ENCODE peak calls at places on chromosome 17, in seven cellular contexts. K is testis, Y is thyroid gland, D is A549, L is prostate gland, R is tibial nerve, M is esophagus squamous epithelium. N is an unnamed sample.

GRCh38 chr17:56269998-56270397 is 116.7 kb downstream of the ANKFN1 start:
- DNase-seq in K (no peak), Y (no peak), D (no peak), L (no peak), R (no peak), M (no peak), N (no peak)

GRCh38 chr17:79029327-79030009 is 5.5 kb downstream of the C1QTNF1 start:
- DNase-seq in K (no peak), Y (no peak), D (no peak), L (no peak), R (no peak), M (no peak), N (peak; percentile 43)

GRCh38 chr17:3585826-3586225 is 23.4 kb downstream of the TRPV1 start:
- DNase-seq in K (no peak), Y (no peak), D (no peak), L (no peak), R (no peak), M (no peak), N (no peak)

GRCh38 chr17:80125656-80126448 is 21.1 kb downstream of the EIF4A3 start:
- DNase-seq in K (peak; percentile 1), Y (peak; percentile 50), D (no peak), L (no peak), R (no peak), M (no peak), N (no peak)

GRCh38 chr17:77315010-77315409 is 174.2 kb downstream of the SEC14L1 start:
- DNase-seq in K (no peak), Y (no peak), D (no peak), L (no peak), R (no peak), M (no peak), N (no peak)

GRCh38 chr17:37726891-37727780 is 17.7 kb downstream of the HNF1B start:
- DNase-seq in K (no peak), Y (no peak), D (no peak), L (no peak), R (no peak), M (no peak), N (no peak)

GRCh38 chr17:15492186-15492585 is 24.8 kb upstream of the CDRT4 start:
- DNase-seq in K (no peak), Y (no peak), D (no peak), L (no peak), R (no peak), M (no peak), N (no peak)

GRCh38 chr17:269616-270514 is 82.7 kb downstream of the RPH3AL start:
- DNase-seq in K (peak; percentile 23), Y (no peak), D (no peak), L (no peak), R (no peak), M (no peak), N (peak; percentile 3)

GRCh38 chr17:74779948-74780400 is 3.8 kb upstream of the NAT9 start:
- DNase-seq in K (no peak), Y (no peak), D (no peak), L (no peak), R (no peak), M (no peak), N (peak; percentile 54)

GRCh38 chr17:30278032-30278431 is 13.7 kb downstream of the BLMH start:
- DNase-seq in K (peak; percentile 76), Y (peak; percentile 34), D (peak; percentile 65), L (no peak), R (no peak), M (no peak), N (peak; percentile 39)

GRCh38 chr17:5592382-5592781 is 8.1 kb upstream of the NLRP1 start:
- DNase-seq in K (no peak), Y (no peak), D (peak; percentile 53), L (no peak), R (no peak), M (no peak), N (no peak)

GRCh38 chr17:74874615-74875037 is 1.8 kb upstream of the FDXR start:
- DNase-seq in K (no peak), Y (no peak), D (no peak), L (no peak), R (no peak), M (no peak), N (no peak)

GRCh38 chr17:40416671-40417070 is 1.0 kb downstream of the TOP2A start:
- DNase-seq in K (no peak), Y (no peak), D (no peak), L (no peak), R (no peak), M (no peak), N (no peak)

GRCh38 chr17:17982796-17983195 is 10.1 kb downstream of the DRC3 start:
- DNase-seq in K (no peak), Y (no peak), D (no peak), L (peak; percentile 70), R (no peak), M (no peak), N (no peak)

GRCh38 chr17:79082311-79083190 is 7.9 kb downstream of the ENGASE start:
- DNase-seq in K (peak; percentile 41), Y (peak; percentile 27), D (peak; percentile 57), L (no peak), R (no peak), M (no peak), N (no peak)

GRCh38 chr17:47708864-47709541 is 15.0 kb downstream of the TBKBP1 start:
- DNase-seq in K (no peak), Y (peak; percentile 71), D (no peak), L (no peak), R (no peak), M (no peak), N (peak; percentile 53)

GRCh38 chr17:72654746-72655145 is 437.7 kb downstream of the SLC39A11 start:
- DNase-seq in K (peak; percentile 76), Y (no peak), D (no peak), L (no peak), R (no peak), M (no peak), N (no peak)

GRCh38 chr17:38419508-38419981 is 8.7 kb upstream of the ARHGAP23 start:
- DNase-seq in K (no peak), Y (no peak), D (no peak), L (no peak), R (no peak), M (no peak), N (no peak)

GRCh38 chr17:42809250-42809649 is 10.6 kb downstream of the CNTD1 start:
- DNase-seq in K (no peak), Y (no peak), D (peak; percentile 27), L (no peak), R (peak; percentile 57), M (no peak), N (peak; percentile 81)

DNA sequence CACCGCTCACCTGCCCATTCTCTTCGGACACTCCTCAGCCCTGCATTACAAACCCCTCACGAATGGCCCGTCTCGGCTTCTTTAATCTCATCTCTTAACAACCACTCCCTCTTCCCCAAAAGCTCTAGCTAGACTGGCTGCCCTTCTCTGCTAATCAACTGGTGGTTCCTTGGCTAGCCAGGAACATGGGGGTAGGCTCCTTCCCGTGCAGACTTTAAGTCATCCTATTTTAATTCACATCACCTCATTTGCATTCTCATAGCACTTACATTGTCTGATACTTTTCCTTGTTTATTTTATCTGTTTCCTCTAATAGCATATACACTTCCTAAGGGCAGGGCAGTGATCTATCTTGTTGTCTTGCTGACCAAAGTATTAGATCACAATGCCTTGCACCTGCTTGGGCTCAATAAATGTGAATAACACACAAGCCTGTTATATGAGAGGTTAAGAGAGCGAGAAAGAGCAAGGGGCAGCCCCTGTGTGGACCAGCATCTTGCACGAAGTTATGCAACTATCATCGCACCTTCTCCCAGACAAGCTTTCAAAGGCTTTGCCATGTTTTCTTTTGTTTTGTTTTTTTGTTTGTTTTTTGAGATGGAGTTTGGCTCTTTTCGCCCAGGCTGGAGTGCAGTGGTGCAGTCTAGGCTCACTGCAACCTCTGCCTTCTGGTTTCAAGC is 9.8 kb downstream of the TP53 start:
- DNase-seq in K (no peak), Y (no peak), D (no peak), L (no peak), R (no peak), M (no peak), N (no peak)
- H3K4me3 ChIP-seq in K (no peak overlapping the region), Y (no peak overlapping the region), D (no peak overlapping the region), L (no peak overlapping the region), R (no peak overlapping the region), M (no peak overlapping the region), N (no peak overlapping the region)

GRCh38 chr17:28718990-28719433 is 773 bp upstream of the RPL23A start:
- DNase-seq in K (no peak), Y (no peak), D (no peak), L (no peak), R (peak; percentile 21), M (no peak), N (no peak)

GRCh38 chr17:28716740-28717577 is 709 bp downstream of the RAB34 start:
- DNase-seq in K (no peak), Y (peak; percentile 47), D (peak; percentile 55), L (no peak), R (no peak), M (no peak), N (peak; percentile 57)

GRCh38 chr17:28718317-28718672 is 627 bp upstream of the RAB34 start:
- DNase-seq in K (no peak), Y (no peak), D (no peak), L (no peak), R (no peak), M (no peak), N (no peak)

GRCh38 chr17:28715217-28715616 is 2.5 kb downstream of the RAB34 start:
- DNase-seq in K (no peak), Y (no peak), D (no peak), L (no peak), R (no peak), M (no peak), N (no peak)

GRCh38 chr17:28717578-28718316 is at the start of gene RAB34:
- DNase-seq in K (peak; percentile 71), Y (peak; percentile 88), D (peak; percentile 90), L (peak; percentile 67), R (peak; percentile 54), M (no peak), N (peak; percentile 86)
- TF ChIP-seq POLR2A in K (no peak), Y (no peak), D (peak; percentile 48), L (peak; percentile 58), R (no peak), M (no peak), N (no peak)

DNA sequence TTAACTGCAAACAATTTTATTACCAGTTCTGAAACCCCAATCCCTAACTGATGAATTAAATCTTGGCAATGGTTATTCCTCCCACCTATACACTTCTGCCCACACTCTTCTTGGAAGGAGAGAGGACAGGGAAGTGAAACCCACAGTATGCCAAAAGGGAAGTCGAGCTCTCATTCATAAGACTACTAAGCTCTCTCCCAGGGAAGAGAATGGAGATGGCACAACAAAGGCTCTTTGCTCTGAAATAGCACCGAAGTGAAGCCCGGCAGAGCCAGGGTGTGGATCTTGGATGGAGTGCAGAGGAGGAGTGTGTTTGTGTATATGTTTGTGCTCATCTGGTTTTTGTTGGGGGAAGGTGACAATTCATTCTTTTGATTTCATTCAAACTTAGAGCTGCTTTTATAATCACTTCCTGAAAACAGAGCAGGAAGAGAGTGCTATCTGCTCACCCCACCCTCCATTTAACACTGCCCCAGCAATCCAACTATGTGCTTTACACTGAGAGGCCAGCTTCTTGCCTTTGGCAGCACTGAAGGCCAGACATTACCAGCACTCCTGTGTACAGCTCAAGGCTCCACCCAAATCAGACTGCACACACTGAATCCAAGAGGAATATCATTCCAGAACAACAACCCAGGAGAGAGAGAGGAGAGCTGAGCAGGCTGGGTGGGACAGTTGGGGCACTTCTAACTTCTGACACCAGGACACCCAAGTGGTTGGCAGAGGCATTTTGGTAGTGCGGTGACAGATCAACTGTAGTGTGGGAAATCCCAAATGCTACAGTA is 68.8 kb downstream of the HIC1 start:
- DNase-seq in K (peak; percentile 31), Y (peak; percentile 23), D (no peak), L (no peak), R (no peak), M (no peak), N (peak; percentile 72)
- H3K4me3 ChIP-seq in K (no peak overlapping the region), Y (no peak overlapping the region), D (no peak overlapping the region), L (no peak overlapping the region), R (no peak overlapping the region), M (no peak overlapping the region), N (no peak overlapping the region)

GRCh38 chr17:2040219-2040827 is 1.5 kb upstream of the OVCA2 start:
- DNase-seq in K (no peak), Y (no peak), D (no peak), L (no peak), R (no peak), M (no peak), N (peak; percentile 26)
- TF ChIP-seq POLR2A in K (no peak), Y (no peak), D (no peak), L (no peak), R (no peak), M (no peak), N (no peak)